ENCODE peak calls at places on chromosomes 1 and 21, in eight cellular contexts. I is HepG2, S is transverse colon, R is IMR-90, Q is HCT116, J is adrenal gland, O is stomach, E is tibial nerve. Y is an unnamed sample.

GRCh38 chr1:170765712-170766330 is 101.9 kb downstream of the PRRX1 start:
- DNase-seq in I (no peak), S (no peak), R (peak; percentile 64), Q (peak; percentile 21), J (no peak), O (no peak), E (peak; percentile 11), Y (no peak)

GRCh38 chr1:22849770-22850169 is 122.9 kb downstream of the LACTBL1 start:
- DNase-seq in I (no peak), S (no peak), R (no peak), Q (no peak), J (no peak), O (no peak), E (no peak), Y (no peak)

GRCh38 chr21:25563399-25564116 is 43.7 kb downstream of the MRPL39 start:
- DNase-seq in I (no peak), S (peak; percentile 30), R (no peak), Q (no peak), J (no peak), O (no peak), E (no peak), Y (no peak)

GRCh38 chr1:24393892-24394291 is 19.7 kb downstream of the STPG1 start:
- DNase-seq in I (no peak), S (no peak), R (peak; percentile 81), Q (no peak), J (no peak), O (no peak), E (no peak), Y (no peak)

GRCh38 chr1:203907901-203908300 is 46.5 kb downstream of the SNRPE start:
- DNase-seq in I (no peak), S (no peak), R (peak; percentile 51), Q (no peak), J (no peak), O (no peak), E (no peak), Y (no peak)

GRCh38 chr1:84883286-84883685 is 9.7 kb downstream of the LPAR3 start:
- DNase-seq in I (no peak), S (no peak), R (peak; percentile 58), Q (no peak), J (no peak), O (no peak), E (no peak), Y (no peak)

GRCh38 chr1:32988665-32989064 is 24.1 kb upstream of the RNF19B start:
- DNase-seq in I (no peak), S (no peak), R (peak; percentile 94), Q (no peak), J (peak; percentile 68), O (no peak), E (no peak), Y (no peak)

GRCh38 chr1:9399510-9400424 is 107.1 kb downstream of the SPSB1 start:
- DNase-seq in I (peak; percentile 65), S (no peak), R (peak; percentile 48), Q (no peak), J (peak; percentile 71), O (peak; percentile 28), E (no peak), Y (no peak)

GRCh38 chr1:155984341-155984740 is 6.0 kb upstream of the ARHGEF2 start:
- DNase-seq in I (no peak), S (no peak), R (no peak), Q (no peak), J (no peak), O (no peak), E (no peak), Y (no peak)

GRCh38 chr1:221768444-221769066 is 26.7 kb upstream of the DUSP10 start:
- DNase-seq in I (peak; percentile 2), S (no peak), R (no peak), Q (no peak), J (no peak), O (no peak), E (no peak), Y (no peak)

GRCh38 chr1:1780598-1781525 is 2.6 kb upstream of the NADK start:
- DNase-seq in I (no peak), S (no peak), R (no peak), Q (no peak), J (no peak), O (no peak), E (no peak), Y (no peak)

GRCh38 chr1:1783320-1783719 is 5.0 kb upstream of the NADK start:
- DNase-seq in I (no peak), S (peak; percentile 23), R (no peak), Q (no peak), J (no peak), O (no peak), E (no peak), Y (no peak)

GRCh38 chr1:1784933-1785332 is 6.7 kb upstream of the NADK start:
- DNase-seq in I (no peak), S (no peak), R (no peak), Q (no peak), J (no peak), O (no peak), E (no peak), Y (no peak)

GRCh38 chr1:1781526-1781903 is 3.2 kb upstream of the NADK start:
- DNase-seq in I (no peak), S (peak; percentile 23), R (no peak), Q (no peak), J (no peak), O (no peak), E (no peak), Y (no peak)

DNA sequence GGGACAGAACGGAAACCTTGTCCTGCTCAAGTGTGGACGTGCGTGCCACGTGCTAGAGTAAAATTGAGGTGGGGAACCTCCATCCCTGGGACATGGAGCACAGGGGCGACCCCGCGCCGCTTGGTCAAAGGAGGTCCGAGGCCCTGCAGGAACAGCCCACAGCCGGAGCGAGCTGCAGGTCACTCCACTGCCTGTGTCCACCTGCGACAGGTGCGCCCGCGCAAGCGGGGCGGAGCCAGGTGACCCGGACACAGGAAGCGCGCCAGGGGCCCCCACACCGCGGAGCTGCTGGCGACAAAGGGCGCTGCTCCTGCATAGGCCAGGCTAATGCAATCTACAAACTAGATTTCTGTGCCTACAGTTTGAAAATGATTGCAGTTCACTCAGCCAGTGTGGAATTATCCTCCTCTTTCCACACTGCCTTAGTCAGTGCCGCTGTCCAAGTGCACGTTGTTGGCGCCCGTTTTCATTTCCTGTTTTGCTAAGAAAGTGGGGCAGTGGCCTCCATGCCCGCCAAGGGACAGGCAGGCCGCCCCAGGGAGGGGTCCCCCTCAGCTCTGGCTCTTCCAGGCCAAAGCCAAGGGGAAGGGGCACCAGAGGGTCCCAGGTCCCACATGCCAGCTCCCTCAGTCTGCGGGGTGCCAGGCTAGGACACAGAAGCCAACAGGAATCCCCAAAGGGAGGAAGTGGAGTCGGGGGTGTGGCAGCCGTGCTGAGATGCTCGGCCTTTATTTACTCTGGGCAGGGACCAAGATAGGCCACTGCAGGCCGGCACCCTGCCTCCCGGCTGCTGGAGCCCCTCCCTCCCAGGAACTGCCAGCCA is 4.3 kb upstream of the NADK start:
- DNase-seq in I (peak; percentile 57), S (peak; percentile 86), R (peak; percentile 54), Q (no peak), J (peak; percentile 70), O (peak; percentile 88), E (peak; percentile 65), Y (peak; percentile 48)
- H3K4me3 ChIP-seq in I (peak overlapping the region; percentile 75), S (peak overlapping the region; percentile 28), R (no peak overlapping the region), Q (no peak overlapping the region), J (no peak overlapping the region), O (peak overlapping the region; percentile 27), E (peak overlapping the region; percentile 22), Y (no peak overlapping the region)

DNA sequence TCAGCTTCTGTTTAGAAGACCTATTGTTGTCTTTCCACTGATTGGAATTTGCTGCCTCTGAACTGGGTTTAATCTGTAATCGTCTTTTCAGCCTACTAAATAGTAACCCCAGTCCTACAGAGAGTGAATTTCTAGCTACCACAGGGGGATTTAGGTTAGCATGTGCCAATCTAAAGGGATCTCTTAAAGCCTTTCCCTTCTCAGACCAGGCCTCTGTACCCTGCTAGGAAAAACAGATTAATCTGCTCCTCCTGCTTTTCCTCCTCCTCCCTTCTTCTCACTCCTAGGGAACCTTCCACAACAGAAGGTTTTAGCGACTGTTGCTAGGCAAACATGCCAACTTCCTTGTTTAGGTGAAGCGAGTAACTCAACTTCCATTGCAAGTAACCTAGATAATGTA is 1.3 kb upstream of the RC3H1 start:
- DNase-seq in I (no peak), S (peak; percentile 73), R (peak; percentile 50), Q (peak; percentile 50), J (no peak), O (peak; percentile 69), E (no peak), Y (no peak)
- TF ChIP-seq POLR2A in I (no peak), S (peak; percentile 52), R (no peak), Q (no peak), J (no peak), O (no peak), E (no peak), Y (no peak)

GRCh38 chr1:178282949-178283367 is 189.1 kb downstream of the RASAL2 start:
- DNase-seq in I (peak; percentile 25), S (no peak), R (peak; percentile 86), Q (peak; percentile 26), J (no peak), O (no peak), E (no peak), Y (no peak)
- TF ChIP-seq CTCF in I (peak; percentile 49), S (peak; percentile 29), R (peak; percentile 70), Q (peak; percentile 48), J (peak; percentile 47), O (peak; percentile 23), E (peak; percentile 14), Y (no peak)

DNA sequence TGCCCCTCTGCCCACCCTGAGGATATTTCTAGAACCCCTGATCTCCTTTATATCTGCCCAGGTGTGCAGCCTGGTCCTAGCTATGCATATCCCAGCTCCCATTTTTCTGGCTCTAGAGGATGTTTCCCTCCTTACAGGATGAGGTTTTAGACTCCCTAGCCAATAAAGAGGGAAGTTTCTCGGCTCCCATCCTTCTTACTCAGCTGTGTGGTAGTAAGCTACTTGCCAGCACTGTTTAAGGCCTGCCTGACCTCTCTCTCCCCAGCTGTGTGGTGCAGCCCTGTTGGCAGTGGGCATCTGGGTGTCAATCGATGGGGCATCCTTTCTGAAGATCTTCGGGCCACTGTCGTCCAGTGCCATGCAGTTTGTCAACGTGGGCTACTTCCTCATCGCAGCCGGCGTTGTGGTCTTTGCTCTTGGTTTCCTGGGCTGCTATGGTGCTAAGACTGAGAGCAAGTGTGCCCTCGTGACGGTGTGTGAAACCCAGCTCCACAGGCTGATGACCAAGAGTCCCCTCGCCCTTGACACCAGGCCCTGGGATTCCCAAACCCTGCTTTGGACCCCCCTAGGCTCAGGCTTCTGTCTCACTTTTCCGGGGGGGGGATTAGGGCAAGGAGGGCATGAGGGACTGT is 7.8 kb upstream of the P3R3URF start:
- DNase-seq in I (no peak), S (no peak), R (no peak), Q (no peak), J (no peak), O (no peak), E (no peak), Y (no peak)
- H3K4me3 ChIP-seq in I (peak overlapping the region; percentile 20), S (no peak overlapping the region), R (no peak overlapping the region), Q (peak overlapping the region; percentile 20), J (no peak overlapping the region), O (peak overlapping the region; percentile 15), E (no peak overlapping the region), Y (no peak overlapping the region)